ENCODE peak calls at places on chromosomes 2 and 18, in seven cellular contexts. L is GM13977; O is ecto neural progenitor cell; W is AG04450; D is activated CD4-positive, alpha-beta memory T cell treated with anti-CD3 and anti-CD28 coated beads for 36 hours; H is NCI-H345; P is GF-D8. J is an unnamed sample.

GRCh38 chr2:6352906-6353515 is 512.7 kb downstream of the CMPK2 start:
- DNase-seq in H (peak), P (no peak), L (no peak), W (peak), O (peak), D (no peak), J (no peak)

GRCh38 chr2:239770240-239770639 is 254.9 kb downstream of the NDUFA10 start:
- DNase-seq in P (no peak), D (no peak), W (no peak), O (no peak), L (no peak), H (peak), J (no peak)

GRCh38 chr2:234633581-234634230 is 136.8 kb upstream of the ARL4C start:
- DNase-seq in P (no peak), W (no peak), L (no peak), D (no peak), O (no peak), H (no peak), J (no peak)

GRCh38 chr2:117785740-117786139 is 28.8 kb upstream of the DDX18 start:
- DNase-seq in O (no peak), L (peak), D (peak), P (no peak), H (peak), W (peak), J (peak)

GRCh38 chr2:215358312-215358845 is 46.5 kb downstream of the ATIC start:
- DNase-seq in O (no peak), W (no peak), P (no peak), H (no peak), D (no peak), L (no peak), J (no peak)

GRCh38 chr18:27707201-27707600 is 469.7 kb downstream of the CDH2 start:
- DNase-seq in O (no peak), W (no peak), H (no peak), P (no peak), L (no peak), D (no peak), J (no peak)

GRCh38 chr2:48548871-48549270 is 18.9 kb downstream of the STON1 start:
- DNase-seq in P (no peak), H (no peak), D (no peak), W (peak), O (no peak), L (no peak), J (no peak)

GRCh38 chr18:76922107-76922506 is 99.8 kb downstream of the ZNF236 start:
- DNase-seq in D (peak), O (peak), L (peak), P (no peak), W (peak), H (peak), J (peak)

GRCh38 chr18:45166341-45167108 is 448.8 kb upstream of the SLC14A2 start:
- DNase-seq in H (no peak), D (no peak), P (no peak), O (no peak), W (no peak), L (no peak), J (no peak)

GRCh38 chr18:2716394-2717326 is 61.1 kb downstream of the SMCHD1 start:
- DNase-seq in W (no peak), H (no peak), O (no peak), L (no peak), P (no peak), D (no peak), J (no peak)

GRCh38 chr2:46448111-46448510 is 31.3 kb upstream of the TMEM247 start:
- DNase-seq in H (no peak), P (no peak), D (no peak), L (no peak), O (no peak), W (no peak), J (no peak)

GRCh38 chr2:43343573-43344304 is 117.3 kb upstream of the ZFP36L2 start:
- DNase-seq in L (no peak), P (no peak), O (no peak), W (peak), H (no peak), D (no peak), J (no peak)

GRCh38 chr2:145597809-145598208 is 1077.9 kb upstream of the ZEB2 start:
- DNase-seq in H (no peak), D (no peak), W (no peak), P (no peak), O (no peak), L (no peak), J (no peak)

GRCh38 chr2:144470819-144471218 is 49.1 kb downstream of the ZEB2 start:
- DNase-seq in H (no peak), L (no peak), D (no peak), W (no peak), O (no peak), P (no peak), J (no peak)

GRCh38 chr2:3138621-3139020 is 239.0 kb downstream of the EIPR1 start:
- DNase-seq in P (no peak), D (no peak), H (no peak), L (no peak), O (no peak), W (no peak), J (no peak)

GRCh38 chr2:215693269-215693998 is 257.6 kb upstream of the FN1 start:
- DNase-seq in W (no peak), L (no peak), H (no peak), D (no peak), P (no peak), O (no peak), J (no peak)

GRCh38 chr2:88139804-88140203 is 11.9 kb upstream of the FABP1 start:
- DNase-seq in O (no peak), P (no peak), D (no peak), H (no peak), L (no peak), W (no peak), J (no peak)

GRCh38 chr18:75592527-75592926 is 165.0 kb upstream of the SMIM21 start:
- DNase-seq in P (peak), H (no peak), L (no peak), D (no peak), O (no peak), W (no peak), J (no peak)

GRCh38 chr2:17422066-17422465 is 96.2 kb downstream of the RAD51AP2 start:
- DNase-seq in H (no peak), L (no peak), D (no peak), O (no peak), W (no peak), P (no peak), J (no peak)

GRCh38 chr2:123101434-123101833 is 923.7 kb upstream of the CNTNAP5 start:
- DNase-seq in W (no peak), L (no peak), O (no peak), D (no peak), H (no peak), P (no peak), J (no peak)

GRCh38 chr2:218218409-218219185 is 1.6 kb downstream of the ARPC2 start:
- DNase-seq in D (peak), O (no peak), P (peak), L (peak), H (no peak), W (no peak), J (no peak)

GRCh38 chr2:42195559-42195958 is 26.4 kb downstream of the EML4 start:
- DNase-seq in P (no peak), L (no peak), H (no peak), W (no peak), D (no peak), O (no peak), J (no peak)

GRCh38 chr2:147288131-147288530 is 556.7 kb upstream of the ACVR2A start:
- DNase-seq in W (no peak), O (no peak), L (no peak), P (no peak), D (peak), H (no peak), J (no peak)

GRCh38 chr18:24862225-24862893 is 401.9 kb downstream of the HRH4 start:
- DNase-seq in O (peak), P (no peak), D (no peak), W (no peak), H (no peak), L (no peak), J (no peak)

GRCh38 chr18:76558881-76559667 is 64.0 kb upstream of the ZNF516 start:
- DNase-seq in L (no peak), W (no peak), H (no peak), O (no peak), D (no peak), P (no peak), J (no peak)

GRCh38 chr2:170260188-170260587 is 82.2 kb downstream of the MYO3B start:
- DNase-seq in O (no peak), P (no peak), L (no peak), W (no peak), D (no peak), H (no peak), J (no peak)

GRCh38 chr2:150204449-150204848 is 283.0 kb downstream of the RND3 start:
- DNase-seq in W (peak), H (no peak), P (no peak), D (no peak), L (no peak), O (no peak), J (no peak)

GRCh38 chr2:40219141-40219540 is 232.7 kb downstream of the SLC8A1 start:
- DNase-seq in W (no peak), L (no peak), P (no peak), O (no peak), D (no peak), H (no peak), J (no peak)

GRCh38 chr2:11810237-11810977 is 64.0 kb downstream of the LPIN1 start:
- DNase-seq in O (no peak), P (no peak), H (no peak), D (no peak), L (no peak), W (no peak), J (no peak)

GRCh38 chr2:223010641-223011040 is 41.3 kb upstream of the KCNE4 start:
- DNase-seq in D (no peak), O (no peak), W (peak), H (no peak), L (no peak), P (no peak), J (no peak)

GRCh38 chr2:156332452-156333273 is at the start of gene NR4A2:
- DNase-seq in W (no peak), P (peak), L (peak), D (peak), O (peak), H (peak), J (peak)

GRCh38 chr2:8494151-8494550 is 187.7 kb upstream of the ID2 start:
- DNase-seq in O (no peak), L (no peak), H (no peak), W (no peak), P (no peak), D (no peak), J (no peak)

GRCh38 chr2:37872192-37872545 is 52.9 kb upstream of the RMDN2 start:
- DNase-seq in H (no peak), O (no peak), W (no peak), D (no peak), P (no peak), L (no peak), J (no peak)

GRCh38 chr2:236955675-236956618 is 129.7 kb upstream of the COPS8 start:
- DNase-seq in D (peak), W (no peak), L (no peak), P (no peak), H (no peak), O (no peak), J (no peak)

GRCh38 chr2:170335351-170335750 is 157.4 kb downstream of the MYO3B start:
- DNase-seq in L (no peak), D (no peak), H (no peak), P (no peak), W (no peak), O (no peak), J (no peak)

J was measured in NCI-H2227 treated with DMSO at 0.1 percent for 48 hours.